ENCODE peak calls at places on chromosomes 6 and 20, in four cellular contexts. One of them, this sample, is unnamed.

GRCh38 chr6:44126320-44127149 is 717 bp downstream of the MRPL14 start:
- DNase-seq in GM12878: peak
- DNase-seq in HepG2: peak
- DNase-seq in K562: peak
- DNase-seq in this sample: peak

GRCh38 chr20:4193053-4193452 is 177.7 kb upstream of the RNF24 start:
- DNase-seq in K562: no peak
- DNase-seq in HepG2: no peak
- DNase-seq in GM12878: no peak
- DNase-seq in this sample: no peak

GRCh38 chr20:41074441-41074840 is 45.8 kb downstream of the TOP1 start:
- DNase-seq in HepG2: no peak
- DNase-seq in GM12878: no peak
- DNase-seq in K562: no peak
- DNase-seq in this sample: no peak

GRCh38 chr6:170007468-170008240 is 256.2 kb downstream of the ERMARD start:
- DNase-seq in HepG2: no peak
- DNase-seq in GM12878: no peak
- DNase-seq in K562: no peak
- DNase-seq in this sample: peak

GRCh38 chr6:134909701-134910595 is 40.0 kb downstream of the ALDH8A1 start:
- DNase-seq in GM12878: no peak
- DNase-seq in K562: no peak
- DNase-seq in HepG2: no peak
- DNase-seq in this sample: no peak

GRCh38 chr6:105624055-105624454 is 221.2 kb upstream of the PREP start:
- DNase-seq in GM12878: no peak
- DNase-seq in HepG2: no peak
- DNase-seq in K562: no peak
- DNase-seq in this sample: no peak

GRCh38 chr6:25122001-25122400 is 157.2 kb upstream of the CARMIL1 start:
- DNase-seq in K562: no peak
- DNase-seq in HepG2: no peak
- DNase-seq in GM12878: no peak
- DNase-seq in this sample: no peak

GRCh38 chr6:45886776-45887175 is 128.9 kb downstream of the CLIC5 start:
- DNase-seq in GM12878: no peak
- DNase-seq in K562: no peak
- DNase-seq in HepG2: no peak
- DNase-seq in this sample: no peak

GRCh38 chr6:148814082-148814790 is 67.4 kb downstream of the UST start:
- DNase-seq in HepG2: no peak
- DNase-seq in K562: no peak
- DNase-seq in GM12878: no peak
- DNase-seq in this sample: no peak

GRCh38 chr6:166360243-166361079 is 18.1 kb upstream of the SFT2D1 start:
- DNase-seq in HepG2: no peak
- DNase-seq in K562: no peak
- DNase-seq in GM12878: no peak
- DNase-seq in this sample: no peak

GRCh38 chr6:149235130-149235561 is 82.4 kb upstream of the TAB2 start:
- DNase-seq in GM12878: peak
- DNase-seq in HepG2: peak
- DNase-seq in K562: no peak
- DNase-seq in this sample: no peak

GRCh38 chr20:20743511-20744169 is 31.2 kb upstream of the RALGAPA2 start:
- DNase-seq in GM12878: no peak
- DNase-seq in HepG2: peak
- DNase-seq in K562: no peak
- DNase-seq in this sample: peak

GRCh38 chr20:62938105-62938888 is at the start of gene GID8:
- DNase-seq in GM12878: no peak
- DNase-seq in HepG2: peak
- DNase-seq in K562: peak
- DNase-seq in this sample: peak

GRCh38 chr20:4929686-4930397 is 71.5 kb downstream of the SLC23A2 start:
- DNase-seq in HepG2: no peak
- DNase-seq in K562: no peak
- DNase-seq in GM12878: no peak
- DNase-seq in this sample: no peak

GRCh38 chr20:7866279-7866678 is 74.0 kb downstream of the HAO1 start:
- DNase-seq in K562: no peak
- DNase-seq in HepG2: peak
- DNase-seq in GM12878: no peak
- DNase-seq in this sample: no peak

GRCh38 chr6:36834576-36835293 is 4.5 kb downstream of the CPNE5 start:
- DNase-seq in HepG2: no peak
- DNase-seq in K562: peak
- DNase-seq in GM12878: no peak
- DNase-seq in this sample: peak

GRCh38 chr6:56814308-56814707 is 140.6 kb upstream of the BEND6 start:
- DNase-seq in K562: no peak
- DNase-seq in GM12878: peak
- DNase-seq in HepG2: no peak
- DNase-seq in this sample: no peak

GRCh38 chr6:124970763-124971162 is 8.5 kb downstream of the RNF217 start:
- DNase-seq in HepG2: no peak
- DNase-seq in K562: no peak
- DNase-seq in GM12878: no peak
- DNase-seq in this sample: no peak

GRCh38 chr6:118893095-118893881 is 664 bp upstream of the ASF1A start:
- DNase-seq in GM12878: no peak
- DNase-seq in K562: peak
- DNase-seq in HepG2: peak
- DNase-seq in this sample: no peak

GRCh38 chr20:34222208-34222607 is 19.0 kb upstream of the ASIP start:
- DNase-seq in GM12878: no peak
- DNase-seq in HepG2: no peak
- DNase-seq in K562: no peak
- DNase-seq in this sample: no peak

GRCh38 chr20:40741507-40742106 is 52.6 kb upstream of the MAFB start:
- DNase-seq in HepG2: peak
- DNase-seq in K562: peak
- DNase-seq in GM12878: no peak
- DNase-seq in this sample: peak

GRCh38 chr20:45775411-45775810 is 16.3 kb downstream of the WFDC3 start:
- DNase-seq in GM12878: no peak
- DNase-seq in K562: no peak
- DNase-seq in HepG2: no peak
- DNase-seq in this sample: no peak

GRCh38 chr6:158853072-158853871 is 34.1 kb upstream of the EZR start:
- DNase-seq in HepG2: peak
- DNase-seq in GM12878: peak
- DNase-seq in K562: peak
- DNase-seq in this sample: peak
- TF ChIP-seq CBFB in HepG2: no peak
- TF ChIP-seq CBFB in GM12878: no peak
- TF ChIP-seq CBFB in K562: peak
- TF ChIP-seq CBFB in this sample: no peak

DNA sequence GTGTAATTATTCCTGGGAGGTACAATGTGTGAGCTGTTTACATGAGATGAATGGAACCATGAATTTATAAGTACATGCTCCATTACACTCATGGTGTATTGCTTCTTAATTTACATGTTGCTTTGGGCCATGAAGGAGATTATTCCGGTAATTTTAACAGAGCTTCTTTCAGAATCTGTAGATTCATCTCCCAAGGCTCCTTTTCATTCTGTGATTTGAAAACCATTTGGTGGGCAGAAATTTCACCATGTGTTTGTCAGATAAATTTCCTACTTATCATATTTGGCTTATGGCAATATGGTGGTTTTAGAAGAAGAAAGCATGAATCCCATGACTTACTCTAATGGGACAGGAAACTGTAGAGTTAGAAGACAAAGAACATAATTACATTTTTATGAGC is 421.6 kb upstream of the EYS start:
- DNase-seq in K562: no peak
- DNase-seq in GM12878: no peak
- DNase-seq in HepG2: no peak
- DNase-seq in this sample: no peak
- TF ChIP-seq CBFB in K562: no peak
- TF ChIP-seq CBFB in GM12878: no peak
- TF ChIP-seq CBFB in HepG2: no peak
- TF ChIP-seq CBFB in this sample: no peak

DNA sequence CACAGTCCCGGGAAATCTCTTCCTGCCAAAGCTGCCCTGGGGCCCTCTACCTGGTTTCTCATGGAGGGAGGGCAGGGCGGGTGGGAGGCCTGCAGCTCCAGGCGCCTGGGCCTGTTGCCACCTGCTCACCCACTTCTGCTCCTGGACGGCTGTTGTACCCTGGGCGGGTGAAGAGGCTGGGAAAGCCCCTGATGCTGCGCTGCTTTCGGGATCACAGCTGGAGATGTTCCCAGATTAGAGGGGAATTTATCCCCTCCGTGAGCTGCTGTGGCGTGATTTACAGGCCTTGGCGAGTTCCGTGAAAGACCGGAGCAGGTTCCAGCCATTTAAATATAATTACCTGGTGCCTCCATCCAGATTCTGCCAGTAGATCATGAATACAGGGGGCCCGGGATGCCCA is 12.3 kb upstream of the VSTM2L start:
- DNase-seq in GM12878: no peak
- DNase-seq in K562: no peak
- DNase-seq in HepG2: no peak
- DNase-seq in this sample: no peak
- TF ChIP-seq CBFB in GM12878: no peak
- TF ChIP-seq CBFB in K562: no peak
- TF ChIP-seq CBFB in HepG2: no peak
- TF ChIP-seq CBFB in this sample: no peak

DNA sequence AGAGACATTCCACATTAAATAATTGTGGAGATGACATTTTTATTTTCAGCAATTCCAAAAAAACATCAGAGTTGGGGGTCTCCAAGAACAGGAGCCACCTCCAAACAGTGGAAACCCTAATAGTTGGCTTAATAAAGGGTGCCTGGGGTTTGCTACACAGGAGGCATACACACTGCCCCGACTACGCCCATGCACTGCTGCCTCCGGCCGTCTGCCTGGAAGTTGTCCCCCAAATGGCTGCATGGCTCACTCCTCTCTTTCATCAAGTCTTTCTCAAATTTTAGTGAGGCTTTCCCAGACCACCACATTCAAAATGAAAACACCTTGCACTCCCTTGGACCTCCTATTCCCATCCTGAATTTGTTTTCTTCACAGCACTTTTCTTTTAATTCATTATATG is 58.8 kb downstream of the ZMYND8 start:
- DNase-seq in K562: no peak
- DNase-seq in GM12878: no peak
- DNase-seq in HepG2: no peak
- DNase-seq in this sample: no peak
- TF ChIP-seq CBFB in K562: no peak
- TF ChIP-seq CBFB in GM12878: no peak
- TF ChIP-seq CBFB in HepG2: no peak
- TF ChIP-seq CBFB in this sample: no peak

This sample was measured in WTC11.